ENCODE peak calls at places on chromosomes 12 and 14, in ten cellular contexts. U is gastrocnemius medialis; B is aorta; C is hepatocyte; W is KBM-7; P is CD8-positive, alpha-beta T cell; O is lower leg skin; E is left ventricle myocardium inferior; R is HEK293T; N is heart left ventricle. F is an unnamed sample.
A peak's percentile ranks its signal among the peaks of the same experiment; 100 is the strongest.

GRCh38 chr12:23674064-23674463 is 275.4 kb downstream of the SOX5 start:
- DNase-seq in U (no peak), B (no peak), C (no peak), W (no peak), P (no peak), O (no peak), E (no peak), R (no peak), N (no peak), F (no peak)

GRCh38 chr14:76067536-76067935 is 82.0 kb downstream of the IFT43 start:
- DNase-seq in U (no peak), B (no peak), C (no peak), W (no peak), P (no peak), O (no peak), E (no peak), R (no peak), N (no peak), F (no peak)

GRCh38 chr12:57048423-57048822 is 1.5 kb downstream of the MYO1A start:
- DNase-seq in U (no peak), B (no peak), C (no peak), W (no peak), P (no peak), O (no peak), E (no peak), R (no peak), N (no peak), F (no peak)

GRCh38 chr12:74538491-74539258 is 1.0 kb downstream of the ATXN7L3B start:
- DNase-seq in U (no peak), B (no peak), C (peak; percentile 18), W (peak; percentile 25), P (peak; percentile 35), O (no peak), E (no peak), R (peak; percentile 6), N (no peak), F (no peak)

GRCh38 chr12:52081263-52081733 is 1.8 kb downstream of the SMIM41 start:
- DNase-seq in U (no peak), B (no peak), C (no peak), W (peak; percentile 37), P (no peak), O (no peak), E (no peak), R (no peak), N (no peak), F (no peak)

GRCh38 chr12:103505371-103506236 is 9.8 kb upstream of the C12orf42 start:
- DNase-seq in U (no peak), B (no peak), C (no peak), W (no peak), P (no peak), O (no peak), E (no peak), R (no peak), N (no peak), F (no peak)

GRCh38 chr12:128109236-128109635 is 157.7 kb upstream of the TMEM132C start:
- DNase-seq in U (no peak), B (no peak), C (no peak), W (no peak), P (no peak), O (peak; percentile 62), E (no peak), R (no peak), N (no peak), F (no peak)

GRCh38 chr12:111268738-111269572 is 99.9 kb downstream of the PHETA1 start:
- DNase-seq in U (no peak), B (no peak), C (no peak), W (peak; percentile 40), P (peak; percentile 11), O (no peak), E (no peak), R (peak; percentile 67), N (no peak), F (no peak)

GRCh38 chr12:132502149-132502881 is 12.4 kb downstream of the FBRSL1 start:
- DNase-seq in U (no peak), B (no peak), C (no peak), W (no peak), P (no peak), O (no peak), E (no peak), R (peak; percentile 77), N (no peak), F (no peak)

GRCh38 chr14:23186913-23187654 is 3.6 kb upstream of the SLC7A8 start:
- DNase-seq in U (no peak), B (no peak), C (peak; percentile 75), W (peak; percentile 75), P (peak; percentile 14), O (no peak), E (no peak), R (peak; percentile 63), N (no peak), F (no peak)

GRCh38 chr14:77579065-77579464 is 37.4 kb downstream of the SPTLC2 start:
- DNase-seq in U (no peak), B (no peak), C (no peak), W (no peak), P (no peak), O (no peak), E (no peak), R (no peak), N (no peak), F (no peak)

GRCh38 chr12:10453144-10453543 is at the start of gene KLRC1:
- DNase-seq in U (no peak), B (no peak), C (no peak), W (no peak), P (no peak), O (no peak), E (no peak), R (no peak), N (no peak), F (no peak)

GRCh38 chr14:92426237-92426636 is 87.3 kb upstream of the RIN3 start:
- DNase-seq in U (no peak), B (no peak), C (no peak), W (no peak), P (no peak), O (no peak), E (no peak), R (no peak), N (no peak), F (no peak)

GRCh38 chr14:54935958-54936357 is 33.3 kb upstream of the GCH1 start:
- DNase-seq in U (no peak), B (no peak), C (no peak), W (no peak), P (no peak), O (no peak), E (no peak), R (no peak), N (no peak), F (no peak)

GRCh38 chr14:102775855-102776760 is 1.1 kb upstream of the TRAF3 start:
- DNase-seq in U (no peak), B (peak; percentile 48), C (peak; percentile 72), W (no peak), P (no peak), O (no peak), E (no peak), R (no peak), N (no peak), F (no peak)

GRCh38 chr12:6267007-6267721 is 43.3 kb upstream of the PLEKHG6 start:
- DNase-seq in U (no peak), B (no peak), C (no peak), W (no peak), P (no peak), O (no peak), E (no peak), R (no peak), N (peak; percentile 32), F (no peak)

GRCh38 chr12:9759680-9760592 is 765 bp downstream of the CD69 start:
- DNase-seq in U (no peak), B (no peak), C (no peak), W (peak; percentile 68), P (no peak), O (no peak), E (no peak), R (no peak), N (no peak), F (no peak)

GRCh38 chr12:98998697-98999299 is 353.7 kb downstream of the APAF1 start:
- DNase-seq in U (no peak), B (no peak), C (peak; percentile 61), W (peak; percentile 52), P (no peak), O (no peak), E (no peak), R (peak; percentile 48), N (no peak), F (no peak)

GRCh38 chr12:132277374-132277801 is 52.0 kb downstream of the GALNT9 start:
- DNase-seq in U (no peak), B (peak; percentile 17), C (no peak), W (no peak), P (no peak), O (no peak), E (no peak), R (no peak), N (peak; percentile 36), F (no peak)

F was measured in NCI-H187.